ENCODE peak calls at places on chromosomes 11 and 22, in seven cellular contexts. R is T-helper 2 cell, I is thoracic aorta, D is NCI-H510A treated with DMSO at 0.1 percent for 48 hours, X is NCI-H774, C is cardiac muscle cell, J is EH. U is an unnamed sample.

GRCh38 chr11:89021339-89021738 is 44.4 kb downstream of the GRM5 start:
- DNase-seq in C (no peak), R (no peak), J (no peak), X (no peak), D (no peak), I (no peak), U (no peak)

GRCh38 chr11:58926251-58926650 is 13.0 kb upstream of the GLYATL1 start:
- DNase-seq in X (peak; percentile 52), C (no peak), I (no peak), D (no peak), R (no peak), J (peak; percentile 38), U (no peak)

GRCh38 chr11:6397156-6397555 is 6.9 kb downstream of the SMPD1 start:
- DNase-seq in C (no peak), X (no peak), D (no peak), R (no peak), J (peak; percentile 48), I (no peak), U (no peak)

GRCh38 chr11:118144869-118145268 is 7.8 kb downstream of the SCN4B start:
- DNase-seq in J (no peak), D (no peak), X (no peak), C (no peak), I (no peak), R (no peak), U (no peak)

GRCh38 chr11:6607190-6607635 is 3.6 kb downstream of the ILK start:
- DNase-seq in C (no peak), I (no peak), D (no peak), J (peak; percentile 83), R (no peak), X (no peak), U (no peak)

GRCh38 chr11:68843703-68844312 is 2.1 kb upstream of the CPT1A start:
- DNase-seq in R (peak; percentile 53), J (peak; percentile 15), C (peak; percentile 87), X (peak; percentile 95), D (peak; percentile 94), I (no peak), U (no peak)

GRCh38 chr11:134418119-134418840 is 6.2 kb upstream of the B3GAT1 start:
- DNase-seq in I (no peak), R (no peak), J (peak; percentile 3), C (peak; percentile 90), X (no peak), D (no peak), U (no peak)

GRCh38 chr11:117180020-117180419 is 1.5 kb downstream of the SIDT2 start:
- DNase-seq in I (no peak), C (no peak), X (no peak), D (no peak), J (peak; percentile 63), R (no peak), U (no peak)

GRCh38 chr22:43820671-43821305 is 8.7 kb upstream of the EFCAB6 start:
- DNase-seq in X (no peak), I (no peak), C (no peak), R (no peak), D (peak; percentile 5), J (no peak), U (no peak)

GRCh38 chr22:31046591-31047226 is 34.4 kb upstream of the SMTN start:
- DNase-seq in C (peak; percentile 42), R (no peak), X (no peak), J (peak; percentile 54), I (no peak), D (peak; percentile 20), U (no peak)

GRCh38 chr11:43861141-43861540 is 19.5 kb upstream of the ALKBH3 start:
- DNase-seq in X (no peak), J (no peak), C (no peak), I (no peak), R (no peak), D (no peak), U (no peak)

GRCh38 chr11:10322401-10322800 is 17.5 kb downstream of the ADM start:
- DNase-seq in D (no peak), J (peak; percentile 43), R (no peak), X (no peak), I (no peak), C (no peak), U (no peak)

GRCh38 chr22:21657361-21658118 is 8.3 kb upstream of the PPIL2 start:
- DNase-seq in J (peak; percentile 55), I (no peak), R (peak; percentile 73), D (peak; percentile 75), X (peak; percentile 90), C (peak; percentile 88), U (no peak)

GRCh38 chr11:102623128-102623527 is 2.0 kb downstream of the MMP20 start:
- DNase-seq in J (no peak), R (no peak), C (no peak), D (no peak), X (no peak), I (no peak), U (no peak)

GRCh38 chr11:56905936-56906335 is 82.8 kb upstream of the OR5AK2 start:
- DNase-seq in D (no peak), I (no peak), R (no peak), J (no peak), X (no peak), C (no peak), U (no peak)

GRCh38 chr11:70498976-70499801 is 100.9 kb downstream of the CTTN start:
- DNase-seq in X (no peak), R (no peak), D (no peak), C (no peak), J (no peak), I (no peak), U (no peak)

U was measured in AG09319.